ENCODE peak calls at places on chromosomes 3 and 15, in nine cellular contexts. Q is dermis microvascular lymphatic vessel endothelial cell; B is endothelial cell; H is stimulated activated naive B cell treated with anti-CD40 and anti-IgM and Interleukin-4, amounts not matched to agents 10 μg/mL and 1 μg/mL and 100 μg/mL, for 72 hours; K is HFF-Myc; R is neuronal stem cell; G is activated naive CD4-positive, alpha-beta T cell; I is stimulated activated naive CD8-positive, alpha-beta T cell treated with anti-CD3 and anti-CD28 coated beads, Interleukin-15, amount 100 ng/mL, for 72 hours; W is HL-60. A is an unnamed sample.

GRCh38 chr3:102904629-102905028 is 469.8 kb downstream of the ZPLD1 start:
- DNase-seq in H (no peak), Q (no peak), B (no peak), W (no peak), R (no peak), G (no peak), K (no peak), I (no peak), A (no peak)

GRCh38 chr3:129576514-129577345 is 29.7 kb downstream of the PLXND1 start:
- DNase-seq in Q (peak; percentile 50), K (no peak), R (no peak), G (no peak), W (peak; percentile 89), I (peak; percentile 27), H (peak; percentile 68), B (no peak), A (no peak)

GRCh38 chr3:15055019-15055557 is 10.0 kb downstream of the MRPS25 start:
- DNase-seq in I (peak; percentile 67), B (no peak), R (no peak), W (no peak), G (no peak), K (no peak), Q (no peak), H (peak; percentile 51), A (no peak)

GRCh38 chr15:67218428-67218827 is 36.0 kb downstream of the AAGAB start:
- DNase-seq in Q (no peak), H (no peak), K (no peak), R (no peak), G (no peak), W (no peak), I (no peak), B (no peak), A (no peak)

GRCh38 chr3:11459147-11459837 is 184.4 kb downstream of the VGLL4 start:
- DNase-seq in I (no peak), K (no peak), Q (no peak), B (no peak), G (no peak), R (no peak), W (no peak), H (no peak), A (no peak)

GRCh38 chr15:74651251-74651741 is 35.7 kb downstream of the CLK3 start:
- DNase-seq in W (no peak), K (no peak), I (no peak), Q (peak; percentile 96), B (no peak), H (no peak), G (no peak), R (no peak), A (no peak)

GRCh38 chr3:33746412-33747116 is 28.5 kb upstream of the CLASP2 start:
- DNase-seq in K (no peak), I (no peak), R (no peak), H (no peak), B (no peak), W (no peak), G (no peak), Q (no peak), A (no peak)

GRCh38 chr15:100943074-100943473 is 23.9 kb downstream of the LRRK1 start:
- DNase-seq in H (no peak), W (no peak), Q (no peak), G (no peak), K (no peak), B (no peak), I (no peak), R (no peak), A (no peak)

GRCh38 chr15:74167891-74168331 is 5.6 kb upstream of the ISLR start:
- DNase-seq in K (no peak), Q (no peak), I (no peak), B (no peak), R (no peak), H (no peak), G (no peak), W (no peak), A (peak; percentile 59)

GRCh38 chr15:59713177-59713576 is 24.1 kb upstream of the BNIP2 start:
- DNase-seq in Q (no peak), I (no peak), W (no peak), H (no peak), G (no peak), K (no peak), R (no peak), B (no peak), A (no peak)

GRCh38 chr3:150371741-150372254 is 36.3 kb upstream of the TSC22D2 start:
- DNase-seq in B (no peak), G (no peak), W (no peak), I (no peak), H (no peak), Q (peak; percentile 100), K (peak; percentile 97), R (peak; percentile 12), A (no peak)

GRCh38 chr15:101500865-101501551 is 11.5 kb upstream of the PCSK6 start:
- DNase-seq in Q (no peak), G (no peak), W (peak; percentile 33), K (no peak), B (no peak), H (no peak), R (no peak), I (no peak), A (no peak)

GRCh38 chr3:168269019-168269418 is 173.3 kb upstream of the GOLIM4 start:
- DNase-seq in H (no peak), G (no peak), K (no peak), W (no peak), I (no peak), B (no peak), R (no peak), Q (no peak), A (no peak)

GRCh38 chr3:62632510-62633294 is 242.5 kb downstream of the CADPS start:
- DNase-seq in H (no peak), R (no peak), Q (no peak), G (no peak), W (no peak), B (no peak), I (no peak), K (peak; percentile 27), A (no peak)

GRCh38 chr15:63015618-63016017 is 26.9 kb upstream of the TPM1 start:
- DNase-seq in Q (peak; percentile 72), R (no peak), H (no peak), I (no peak), W (no peak), G (no peak), K (no peak), B (no peak), A (no peak)

GRCh38 chr3:65551945-65552344 is 486.8 kb downstream of the MAGI1 start:
- DNase-seq in R (no peak), Q (no peak), H (no peak), K (no peak), W (no peak), B (no peak), I (no peak), G (no peak), A (no peak)

GRCh38 chr15:75647370-75648155 is at the start of gene SNX33:
- DNase-seq in R (peak; percentile 90), B (peak; percentile 70), K (no peak), H (peak; percentile 18), Q (peak; percentile 80), I (peak; percentile 50), G (no peak), W (peak; percentile 41), A (peak; percentile 79)

GRCh38 chr3:123361019-123361418 is 87.9 kb downstream of the ADCY5 start:
- DNase-seq in G (no peak), H (no peak), W (no peak), R (no peak), B (no peak), I (no peak), Q (no peak), K (no peak), A (peak; percentile 49)

GRCh38 chr3:183116051-183116614 is 16.8 kb upstream of the MCCC1 start:
- DNase-seq in G (no peak), H (peak; percentile 75), K (no peak), I (peak; percentile 61), R (peak; percentile 83), Q (no peak), B (peak; percentile 46), W (peak; percentile 73), A (peak; percentile 84)

GRCh38 chr3:30914696-30915095 is 20.2 kb upstream of the GADL1 start:
- DNase-seq in B (no peak), Q (no peak), G (no peak), I (no peak), W (no peak), K (no peak), H (no peak), R (no peak), A (no peak)

A was measured in WERI-Rb-1.